ENCODE peak calls at places on chromosomes 11 and 22, in nine cellular contexts. R, O, J, E, L, X, Y, Q and A are unnamed samples.

GRCh38 chr11:74282863-74283484 is 28.5 kb downstream of the P4HA3 start:
- DNase-seq in Q (no peak), L (no peak), J (no peak), Y (no peak), R (no peak), X (no peak), O (no peak), E (no peak), A (no peak)

GRCh38 chr11:134581121-134581626 is 169.1 kb upstream of the B3GAT1 start:
- DNase-seq in X (no peak), R (no peak), E (no peak), J (peak), O (no peak), Y (no peak), L (no peak), Q (no peak), A (no peak)

GRCh38 chr11:2511421-2512369 is 66.9 kb downstream of the KCNQ1 start:
- DNase-seq in O (no peak), Q (no peak), X (peak), L (peak), Y (peak), R (peak), E (no peak), J (peak), A (peak)

GRCh38 chr22:36386351-36386899 is 1.3 kb downstream of the MYH9 start:
- DNase-seq in Y (no peak), R (peak), J (no peak), O (no peak), L (peak), Q (peak), E (no peak), X (peak), A (peak)

GRCh38 chr11:27740362-27741024 is 40.2 kb upstream of the BDNF start:
- DNase-seq in X (no peak), L (no peak), Y (no peak), R (no peak), E (no peak), O (no peak), Q (no peak), J (no peak), A (no peak)

GRCh38 chr11:112292785-112293407 is 32.2 kb upstream of the PLET1 start:
- DNase-seq in O (no peak), X (no peak), R (peak), L (no peak), Q (no peak), Y (no peak), E (no peak), J (no peak), A (no peak)

GRCh38 chr11:68142028-68142412 is 20.8 kb upstream of the CHKA start:
- DNase-seq in R (no peak), Y (no peak), X (peak), Q (peak), L (peak), O (no peak), J (no peak), E (no peak), A (peak)

GRCh38 chr11:69920500-69921428 is 101.5 kb upstream of the FGF3 start:
- DNase-seq in E (no peak), Y (peak), X (no peak), L (no peak), R (peak), O (no peak), Q (no peak), J (peak), A (peak)

GRCh38 chr11:2521081-2521480 is 76.3 kb downstream of the KCNQ1 start:
- DNase-seq in E (no peak), L (peak), O (peak), R (peak), X (peak), J (no peak), Y (peak), Q (no peak), A (no peak)

GRCh38 chr11:119284344-119285157 is 32.4 kb downstream of the MCAM start:
- DNase-seq in Q (no peak), E (no peak), L (no peak), X (no peak), Y (no peak), R (no peak), J (no peak), O (no peak), A (no peak)

GRCh38 chr11:112734207-112734606 is 227.0 kb upstream of the NCAM1 start:
- DNase-seq in Y (peak), X (no peak), J (peak), E (no peak), O (peak), L (no peak), Q (no peak), R (no peak), A (no peak)

GRCh38 chr11:118142081-118142480 is 10.5 kb downstream of the SCN4B start:
- DNase-seq in Y (no peak), O (no peak), L (no peak), R (peak), X (no peak), Q (no peak), E (no peak), J (no peak), A (peak)

GRCh38 chr11:58675344-58676155 is 53.1 kb downstream of the CNTF start:
- DNase-seq in R (peak), Q (peak), X (peak), L (peak), Y (peak), O (peak), E (no peak), J (no peak), A (peak)

GRCh38 chr22:46045459-46046298 is 68.7 kb upstream of the WNT7B start:
- DNase-seq in X (peak), E (no peak), Y (peak), Q (no peak), O (no peak), R (peak), J (peak), L (peak), A (no peak)

GRCh38 chr11:108565653-108566052 is 27.9 kb downstream of the EXPH5 start:
- DNase-seq in Y (no peak), L (no peak), R (no peak), X (no peak), Q (no peak), E (no peak), J (no peak), O (no peak), A (no peak)

GRCh38 chr11:877565-877964 is 33.0 kb downstream of the CHID1 start:
- DNase-seq in J (no peak), O (no peak), X (no peak), Y (peak), R (no peak), E (no peak), Q (no peak), L (no peak), A (no peak)

GRCh38 chr11:113382121-113382520 is 5.5 kb upstream of the ANKK1 start:
- DNase-seq in Y (no peak), E (no peak), O (no peak), L (no peak), R (no peak), J (no peak), Q (no peak), X (no peak), A (no peak)

GRCh38 chr11:83521647-83522596 is 235.8 kb upstream of the CCDC90B start:
- DNase-seq in Y (peak), X (no peak), Q (no peak), O (peak), J (no peak), E (no peak), L (no peak), R (no peak), A (no peak)

GRCh38 chr11:64224891-64225607 is 937 bp downstream of the TRPT1 start:
- DNase-seq in X (no peak), E (no peak), L (peak), R (peak), O (no peak), J (peak), Q (no peak), Y (no peak), A (no peak)

GRCh38 chr22:25818541-25818940 is 76.6 kb downstream of the MYO18B start:
- DNase-seq in Q (no peak), E (no peak), Y (no peak), J (peak), X (no peak), R (no peak), O (no peak), L (no peak), A (no peak)

GRCh38 chr11:124041254-124041653 is at the start of gene OR10G7:
- DNase-seq in L (no peak), E (no peak), J (no peak), Y (no peak), R (no peak), X (no peak), Q (no peak), O (no peak), A (no peak)

GRCh38 chr22:50250555-50251471 is at the start of gene HDAC10:
- DNase-seq in E (no peak), R (peak), X (peak), O (peak), J (no peak), Y (peak), Q (peak), L (peak), A (peak)

GRCh38 chr11:8767466-8768142 is 85.0 kb downstream of the RPL27A start:
- DNase-seq in J (no peak), R (no peak), X (no peak), E (no peak), Y (no peak), L (no peak), Q (no peak), O (no peak), A (no peak)

GRCh38 chr22:41249442-41249841 is 8.7 kb upstream of the CHADL start:
- DNase-seq in L (no peak), O (no peak), E (no peak), R (no peak), Y (no peak), X (no peak), Q (no peak), J (no peak), A (no peak)

GRCh38 chr11:134418119-134418840 is 6.2 kb upstream of the B3GAT1 start:
- DNase-seq in E (no peak), L (no peak), O (peak), X (no peak), Q (no peak), J (no peak), Y (peak), R (no peak), A (no peak)

GRCh38 chr11:55967914-55968313 is 1.8 kb downstream of the OR10AG1 start:
- DNase-seq in E (no peak), L (no peak), J (no peak), X (no peak), Q (no peak), R (no peak), Y (no peak), O (no peak), A (no peak)

GRCh38 chr11:73367482-73368024 is 8.6 kb upstream of the RELT start:
- DNase-seq in R (no peak), X (no peak), E (no peak), O (no peak), L (no peak), Y (no peak), J (no peak), Q (no peak), A (no peak)

GRCh38 chr11:126815111-126815510 is 185.5 kb downstream of the KIRREL3 start:
- DNase-seq in E (no peak), L (no peak), X (no peak), O (no peak), Y (no peak), Q (no peak), J (no peak), R (no peak), A (no peak)

GRCh38 chr11:9802291-9802861 is 138.5 kb downstream of the SWAP70 start:
- DNase-seq in O (no peak), J (no peak), Q (no peak), E (no peak), R (no peak), Y (no peak), X (no peak), L (no peak), A (no peak)

GRCh38 chr22:22578702-22579424 is 19.8 kb upstream of the PRAME start:
- DNase-seq in Y (no peak), E (no peak), J (no peak), R (no peak), X (no peak), L (no peak), O (no peak), Q (no peak), A (no peak)

GRCh38 chr11:74720596-74721478 is 10.4 kb downstream of the CHRDL2 start:
- DNase-seq in X (peak), Y (no peak), J (peak), Q (no peak), R (peak), O (no peak), E (no peak), L (no peak), A (no peak)

GRCh38 chr11:81658722-81659121 is 1074.9 kb downstream of the FAM181B start:
- DNase-seq in Y (peak), J (no peak), X (peak), L (no peak), Q (no peak), O (no peak), E (no peak), R (no peak), A (no peak)
- TF ChIP-seq CTCF in Y (peak), J (no peak), X (no peak), L (no peak), Q (no peak), O (peak), E (no peak), R (no peak), A (peak)

GRCh38 chr11:76674517-76675400 is 4.2 kb upstream of the LRRC32 start:
- DNase-seq in L (no peak), J (no peak), Q (no peak), O (no peak), X (no peak), Y (peak), E (no peak), R (no peak), A (no peak)
- TF ChIP-seq CTCF in L (no peak), J (no peak), Q (no peak), O (no peak), X (no peak), Y (no peak), E (no peak), R (no peak), A (no peak)

DNA sequence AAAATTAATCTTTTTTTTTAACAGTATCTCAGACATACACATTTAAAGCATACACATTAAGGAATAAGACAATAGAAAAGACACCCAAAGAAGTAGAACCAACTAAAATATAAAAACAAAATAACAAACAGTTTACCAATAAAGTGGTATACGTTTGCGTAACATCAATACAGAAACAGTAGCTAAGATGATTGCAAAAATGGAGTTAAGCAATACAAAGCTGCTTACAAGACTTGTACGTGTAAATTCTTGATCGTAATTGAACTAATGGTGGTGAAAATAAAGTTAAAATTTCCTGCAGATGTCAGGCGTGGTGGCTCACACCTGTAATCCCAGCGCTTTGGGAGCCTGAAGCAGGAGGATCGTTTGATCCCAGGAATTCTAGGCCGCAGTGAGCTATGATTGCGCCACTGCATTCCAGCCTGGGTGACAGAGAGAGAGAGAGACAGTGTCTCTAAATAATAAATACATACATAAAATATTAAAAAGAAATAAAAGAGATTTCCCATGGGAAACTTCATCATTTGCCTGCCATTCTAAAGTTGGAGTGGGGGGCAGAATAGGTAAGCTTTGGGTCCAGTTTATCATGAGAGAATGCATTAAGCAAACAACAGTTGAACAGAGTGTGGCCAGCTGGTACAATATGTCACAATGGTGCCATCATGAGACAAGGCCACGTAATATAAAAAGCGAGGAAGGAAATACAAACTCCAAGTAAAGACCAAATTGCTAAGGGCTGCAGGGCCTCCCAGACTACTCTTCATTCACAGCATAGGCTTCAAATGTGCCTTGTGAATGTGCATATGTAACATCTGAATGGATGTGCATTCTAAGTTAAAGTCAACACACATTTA is 38.9 kb upstream of the EED start:
- DNase-seq in Q (no peak), J (no peak), X (no peak), L (no peak), O (no peak), R (no peak), E (no peak), Y (no peak), A (peak)
- TF ChIP-seq CTCF in Q (no peak), J (no peak), X (no peak), L (no peak), O (no peak), R (no peak), E (no peak), Y (no peak), A (no peak)

DNA sequence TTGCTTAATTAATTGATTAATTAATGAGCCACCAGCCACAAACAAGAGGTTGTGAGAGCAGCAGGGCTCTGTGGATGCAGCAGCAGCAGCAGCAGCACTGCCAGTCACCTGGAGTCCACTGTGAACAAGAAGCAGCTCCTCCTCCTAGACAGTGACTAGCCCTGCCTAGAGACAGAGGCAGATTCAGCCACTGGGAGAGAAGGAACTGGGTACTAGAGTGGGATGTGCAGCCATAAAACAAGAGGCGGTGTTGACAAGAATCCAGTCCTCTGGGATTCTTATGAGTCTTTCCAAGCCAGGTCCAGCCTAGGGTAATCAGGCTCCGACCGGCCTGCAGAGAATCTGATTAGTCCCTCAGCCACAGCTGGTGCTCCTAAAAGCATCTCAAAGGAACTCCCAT is 83.9 kb upstream of the USP47 start:
- DNase-seq in R (no peak), Y (no peak), J (no peak), Q (no peak), O (no peak), L (no peak), E (no peak), X (no peak), A (no peak)
- TF ChIP-seq CTCF in R (no peak), Y (no peak), J (no peak), Q (no peak), O (no peak), L (no peak), E (no peak), X (no peak), A (no peak)

GRCh38 chr11:65781152-65781961 is 581 bp upstream of the AP5B1 start:
- DNase-seq in R (peak), Y (peak), L (peak), Q (no peak), E (no peak), O (peak), X (no peak), J (peak), A (peak)
- TF ChIP-seq CTCF in R (peak), Y (no peak), L (no peak), Q (no peak), E (no peak), O (peak), X (no peak), J (no peak), A (peak)

GRCh38 chr11:26198697-26199096 is 133.2 kb upstream of the ANO3 start:
- DNase-seq in L (no peak), Y (no peak), X (no peak), Q (no peak), E (no peak), O (no peak), J (no peak), R (no peak), A (no peak)
- TF ChIP-seq CTCF in L (no peak), Y (no peak), X (no peak), Q (no peak), E (no peak), O (no peak), J (no peak), R (no peak), A (no peak)

GRCh38 chr11:93895106-93895862 is 44.9 kb upstream of the VSTM5 start:
- DNase-seq in E (no peak), Q (no peak), X (no peak), R (no peak), O (peak), J (no peak), L (no peak), Y (peak), A (no peak)
- TF ChIP-seq CTCF in E (peak), Q (peak), X (peak), R (peak), O (peak), J (peak), L (peak), Y (no peak), A (no peak)

GRCh38 chr11:131070365-131070764 is 154.1 kb upstream of the SNX19 start:
- DNase-seq in L (no peak), O (no peak), X (no peak), R (no peak), Q (no peak), E (no peak), Y (peak), J (no peak), A (no peak)
- TF ChIP-seq CTCF in L (no peak), O (no peak), X (no peak), R (no peak), Q (no peak), E (no peak), Y (no peak), J (no peak), A (no peak)